ENCODE peak calls at places on chromosomes 1 and 21, in seven cellular contexts. B, G, Q, D, J, P and N are unnamed samples. For H3K36me3 and H3K4me1, the result is how much of the 10 kb centered on the place peaks cover.

GRCh38 chr1:161771166-161771565 is 5.0 kb downstream of the ATF6 start:
- DNase-seq in B (no peak), G (no peak), Q (no peak), D (no peak), J (no peak), P (no peak), N (no peak)

GRCh38 chr1:16145030-16145987 is 10.6 kb downstream of the EPHA2 start:
- DNase-seq in B (peak), G (no peak), Q (peak), D (peak), J (peak), P (no peak), N (peak)

GRCh38 chr1:53738205-53739108 is 507 bp downstream of the GLIS1 start:
- DNase-seq in B (no peak), G (no peak), Q (peak), D (no peak), J (peak), P (no peak), N (peak)

GRCh38 chr1:46937270-46937669 is 4.0 kb downstream of the CYP4A11 start:
- DNase-seq in B (no peak), G (no peak), Q (no peak), D (no peak), J (no peak), P (no peak), N (no peak)

GRCh38 chr1:236639686-236640085 is 35.4 kb upstream of the HEATR1 start:
- DNase-seq in B (no peak), G (no peak), Q (no peak), D (no peak), J (no peak), P (no peak), N (peak)

GRCh38 chr1:43441894-43442632 is 11.7 kb downstream of the HYI start:
- DNase-seq in B (no peak), G (no peak), Q (no peak), D (no peak), J (no peak), P (no peak), N (no peak)

GRCh38 chr1:209389258-209389657 is 194.3 kb upstream of the CAMK1G start:
- DNase-seq in B (no peak), G (no peak), Q (peak), D (no peak), J (no peak), P (no peak), N (no peak)

GRCh38 chr21:31476551-31477120 is 132.6 kb upstream of the TIAM1 start:
- DNase-seq in B (no peak), G (peak), Q (peak), D (no peak), J (no peak), P (no peak), N (no peak)

GRCh38 chr1:173853074-173853473 is 14.7 kb downstream of the GAS5 start:
- DNase-seq in B (no peak), G (no peak), Q (peak), D (no peak), J (no peak), P (no peak), N (peak)

GRCh38 chr1:236204656-236205055 is 62.3 kb downstream of the GPR137B start:
- DNase-seq in B (no peak), G (no peak), Q (peak), D (no peak), J (no peak), P (no peak), N (no peak)

GRCh38 chr1:155322571-155322952 is 1.9 kb downstream of the RUSC1 start:
- DNase-seq in B (peak), G (peak), Q (peak), D (no peak), J (no peak), P (no peak), N (peak)

GRCh38 chr1:230303822-230304221 is 122.3 kb downstream of the PGBD5 start:
- DNase-seq in B (no peak), G (no peak), Q (peak), D (no peak), J (no peak), P (no peak), N (no peak)

GRCh38 chr1:89843279-89844121 is 22.7 kb downstream of the LRRC8D start:
- DNase-seq in B (peak), G (peak), Q (peak), D (peak), J (peak), P (peak), N (peak)

GRCh38 chr1:67089685-67090208 is 35.8 kb upstream of the SLC35D1 start:
- DNase-seq in B (no peak), G (no peak), Q (no peak), D (no peak), J (no peak), P (no peak), N (no peak)

GRCh38 chr1:185074307-185074706 is 28.9 kb downstream of the RNF2 start:
- DNase-seq in B (no peak), G (no peak), Q (peak), D (no peak), J (no peak), P (no peak), N (no peak)

GRCh38 chr1:237386362-237387143 is 344.6 kb downstream of the RYR2 start:
- DNase-seq in B (no peak), G (peak), Q (peak), D (no peak), J (no peak), P (no peak), N (no peak)

GRCh38 chr1:45802343-45803298 is 791 bp upstream of the MAST2 start:
- DNase-seq in B (peak), G (peak), Q (peak), D (peak), J (peak), P (peak), N (peak)

GRCh38 chr1:45803299-45803780 is at the start of gene MAST2:
- DNase-seq in B (peak), G (peak), Q (peak), D (peak), J (peak), P (peak), N (peak)

GRCh38 chr1:45806129-45806528 is 2.7 kb downstream of the MAST2 start:
- DNase-seq in B (no peak), G (no peak), Q (no peak), D (no peak), J (no peak), P (no peak), N (no peak)

GRCh38 chr1:45800899-45801298 is 2.5 kb upstream of the MAST2 start:
- DNase-seq in B (no peak), G (no peak), Q (no peak), D (no peak), J (no peak), P (no peak), N (no peak)

GRCh38 chr1:45804671-45804973 is 1.2 kb downstream of the MAST2 start:
- DNase-seq in B (no peak), G (no peak), Q (peak), D (no peak), J (no peak), P (no peak), N (no peak)
- H3K4me3 ChIP-seq in B (peak), G (peak), Q (peak), D (peak), J (peak), P (peak), N (peak)

DNA sequence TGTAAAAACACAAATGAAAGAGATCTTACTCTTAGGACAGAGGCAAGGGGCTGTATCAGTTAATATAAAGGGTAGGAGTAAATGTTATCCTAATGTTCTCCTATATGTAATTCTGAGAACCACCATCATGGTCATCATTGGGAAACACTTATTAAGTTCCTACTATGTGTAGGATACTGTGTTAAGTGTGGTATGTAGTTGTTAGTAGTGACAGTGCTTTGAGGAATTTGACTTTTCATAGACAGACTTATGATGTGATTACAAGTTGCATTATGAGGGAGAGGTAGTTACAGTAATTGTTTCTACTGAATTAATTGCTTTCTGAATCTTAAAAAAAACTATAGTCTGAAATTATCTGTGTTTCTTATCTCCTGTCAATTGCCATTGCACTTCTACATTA is 51.8 kb upstream of the PGD start:
- DNase-seq in B (no peak), G (no peak), Q (no peak), D (no peak), J (no peak), P (no peak), N (no peak)
- H3K36me3 ChIP-seq in B (half or more), G (under half), Q (under half), D (under half), J (half or more), P (half or more), N (under half)

GRCh38 chr1:11740258-11741192 is 4.6 kb downstream of the AGTRAP start:
- DNase-seq in B (no peak), G (no peak), Q (no peak), D (no peak), J (no peak), P (no peak), N (no peak)

GRCh38 chr1:11736746-11737639 is 1.1 kb downstream of the AGTRAP start:
- DNase-seq in B (peak), G (peak), Q (peak), D (peak), J (peak), P (no peak), N (peak)

GRCh38 chr1:11735854-11736745 is at the start of gene AGTRAP:
- DNase-seq in B (peak), G (peak), Q (peak), D (peak), J (peak), P (peak), N (peak)

GRCh38 chr1:11738096-11738495 is 2.2 kb downstream of the AGTRAP start:
- DNase-seq in B (no peak), G (no peak), Q (no peak), D (no peak), J (no peak), P (no peak), N (no peak)

DNA sequence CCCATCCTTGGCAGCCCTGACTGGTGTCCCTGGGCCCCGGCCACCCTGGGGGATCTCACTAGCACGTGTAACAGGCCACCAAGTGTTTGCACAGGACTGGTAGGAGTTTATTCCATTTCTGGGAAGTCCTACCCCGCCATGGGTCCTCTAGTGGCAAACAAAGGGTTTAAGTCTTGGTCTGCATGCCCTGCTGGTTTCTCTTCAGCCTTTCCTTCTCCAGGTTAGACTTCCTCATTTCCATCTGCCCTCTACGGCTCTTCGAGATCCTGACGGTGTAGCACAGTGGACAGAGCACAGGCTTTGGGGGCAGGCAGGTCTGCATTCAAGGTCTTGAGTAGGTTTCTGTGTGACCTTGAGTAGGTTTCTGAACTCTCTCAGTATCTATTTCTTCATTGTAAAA is 2.8 kb downstream of the AGTRAP start:
- DNase-seq in B (no peak), G (no peak), Q (no peak), D (no peak), J (no peak), P (no peak), N (no peak)
- H3K4me1 ChIP-seq in B (half or more), G (under half), Q (under half), D (half or more), J (under half), P (under half), N (half or more)

DNA sequence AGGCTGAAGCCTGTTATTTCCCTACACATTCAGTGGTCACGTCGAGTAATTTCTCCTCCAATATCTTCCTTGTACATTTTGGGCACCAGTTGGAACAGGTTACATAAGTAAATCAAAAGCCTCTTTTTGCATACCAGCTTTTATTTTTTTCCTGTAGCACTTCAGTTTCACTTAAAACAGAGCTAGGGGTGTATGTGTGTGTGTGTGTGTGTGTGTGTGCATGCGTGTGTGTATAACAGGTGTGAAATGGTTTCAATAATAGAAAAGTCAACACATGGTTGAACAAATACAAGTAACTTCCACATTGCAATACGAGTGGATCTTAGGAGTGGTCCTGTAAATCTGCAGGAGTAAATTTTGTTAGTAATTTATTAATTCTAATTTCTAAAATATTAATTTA is 3.0 kb upstream of the MAN1A2 start:
- DNase-seq in B (no peak), G (no peak), Q (no peak), D (no peak), J (no peak), P (no peak), N (no peak)
- H3K4me3 ChIP-seq in B (no peak), G (no peak), Q (no peak), D (no peak), J (no peak), P (no peak), N (no peak)

GRCh38 chr1:40989066-40989465 is 9.6 kb downstream of the CTPS1 start:
- DNase-seq in B (no peak), G (no peak), Q (no peak), D (no peak), J (no peak), P (no peak), N (no peak)

GRCh38 chr1:40986328-40986783 is 6.9 kb downstream of the CTPS1 start:
- DNase-seq in B (no peak), G (no peak), Q (no peak), D (no peak), J (no peak), P (no peak), N (no peak)

GRCh38 chr1:40986929-40987328 is 7.4 kb downstream of the CTPS1 start:
- DNase-seq in B (no peak), G (no peak), Q (no peak), D (no peak), J (no peak), P (no peak), N (no peak)

GRCh38 chr1:40988280-40988679 is 8.8 kb downstream of the CTPS1 start:
- DNase-seq in B (no peak), G (no peak), Q (no peak), D (no peak), J (no peak), P (no peak), N (no peak)

GRCh38 chr1:40987439-40988276 is 8.2 kb downstream of the CTPS1 start:
- DNase-seq in B (no peak), G (no peak), Q (no peak), D (no peak), J (no peak), P (no peak), N (no peak)
- H3K36me3 ChIP-seq in B (half or more), G (half or more), Q (half or more), D (under half), J (half or more), P (half or more), N (under half)